ENCODE peak calls at places on chromosomes 2 and 18, in seven cellular contexts. I is Karpas-422, T is sigmoid colon, J is mesendoderm, Z is GM23248, U is lower lobe of right lung, H is kidney. B is an unnamed sample.

GRCh38 chr18:48445540-48445939 is 36.4 kb upstream of the ZBTB7C start:
- DNase-seq in I (peak; percentile 92), T (peak; percentile 77), J (peak; percentile 89), Z (peak; percentile 89), U (peak; percentile 80), H (no peak), B (peak; percentile 85)

GRCh38 chr2:207930747-207931146 is 94.6 kb downstream of the PLEKHM3 start:
- DNase-seq in I (no peak), T (peak; percentile 73), J (no peak), Z (no peak), U (peak; percentile 52), H (no peak), B (no peak)

GRCh38 chr2:174972924-174973323 is 32.3 kb downstream of the CHN1 start:
- DNase-seq in I (no peak), T (no peak), J (no peak), Z (peak; percentile 77), U (no peak), H (no peak), B (no peak)

GRCh38 chr2:86035371-86035882 is 70.3 kb downstream of the POLR1A start:
- DNase-seq in I (no peak), T (peak; percentile 60), J (no peak), Z (no peak), U (no peak), H (peak; percentile 72), B (no peak)

GRCh38 chr2:157760949-157761348 is 115.2 kb downstream of the ACVR1 start:
- DNase-seq in I (no peak), T (no peak), J (peak; percentile 47), Z (no peak), U (no peak), H (no peak), B (peak; percentile 13)

GRCh38 chr2:224098473-224098872 is 59.4 kb upstream of the SERPINE2 start:
- DNase-seq in I (no peak), T (no peak), J (no peak), Z (no peak), U (no peak), H (no peak), B (no peak)

GRCh38 chr2:72827999-72828646 is 2.3 kb upstream of the EXOC6B start:
- DNase-seq in I (no peak), T (no peak), J (peak; percentile 43), Z (peak; percentile 28), U (no peak), H (no peak), B (no peak)

GRCh38 chr18:57621252-57621607 is 406 bp downstream of the NARS1 start:
- DNase-seq in I (peak; percentile 62), T (no peak), J (no peak), Z (peak; percentile 52), U (no peak), H (no peak), B (no peak)

GRCh38 chr2:190849774-190850173 is 30.8 kb upstream of the GLS start:
- DNase-seq in I (peak; percentile 4), T (no peak), J (no peak), Z (peak; percentile 93), U (no peak), H (no peak), B (no peak)

GRCh38 chr18:79921984-79922965 is 29.2 kb downstream of the SLC66A2 start:
- DNase-seq in I (peak; percentile 50), T (peak; percentile 22), J (no peak), Z (no peak), U (peak; percentile 18), H (peak; percentile 62), B (no peak)

GRCh38 chr2:71824436-71824835 is 323.2 kb downstream of the CYP26B1 start:
- DNase-seq in I (no peak), T (no peak), J (no peak), Z (no peak), U (no peak), H (no peak), B (no peak)

GRCh38 chr18:54626779-54627178 is 35.7 kb downstream of the DYNAP start:
- DNase-seq in I (no peak), T (no peak), J (no peak), Z (no peak), U (no peak), H (no peak), B (no peak)

GRCh38 chr2:50606860-50607259 is 425.1 kb downstream of the NRXN1 start:
- DNase-seq in I (no peak), T (no peak), J (no peak), Z (peak; percentile 1), U (no peak), H (no peak), B (no peak)

GRCh38 chr2:47686018-47686417 is 96.9 kb upstream of the MSH6 start:
- DNase-seq in I (no peak), T (no peak), J (no peak), Z (no peak), U (no peak), H (no peak), B (no peak)

GRCh38 chr2:15718103-15718943 is 126.7 kb downstream of the DDX1 start:
- DNase-seq in I (no peak), T (no peak), J (no peak), Z (no peak), U (no peak), H (no peak), B (no peak)

GRCh38 chr2:176540995-176541394 is 271.8 kb downstream of the MTX2 start:
- DNase-seq in I (no peak), T (no peak), J (no peak), Z (no peak), U (no peak), H (no peak), B (no peak)

GRCh38 chr2:43634604-43635306 is 2.3 kb upstream of the PLEKHH2 start:
- DNase-seq in I (no peak), T (no peak), J (no peak), Z (peak; percentile 83), U (no peak), H (no peak), B (no peak)

GRCh38 chr2:9139491-9140443 is 66.8 kb upstream of the ASAP2 start:
- DNase-seq in I (peak; percentile 84), T (peak; percentile 81), J (peak; percentile 77), Z (peak; percentile 72), U (peak; percentile 84), H (peak; percentile 86), B (peak; percentile 75)

GRCh38 chr2:9138507-9139085 is 68.0 kb upstream of the ASAP2 start:
- DNase-seq in I (no peak), T (peak; percentile 53), J (peak; percentile 86), Z (no peak), U (no peak), H (peak; percentile 44), B (peak; percentile 37)

GRCh38 chr2:9135804-9136558 is 70.6 kb upstream of the ASAP2 start:
- DNase-seq in I (no peak), T (peak; percentile 50), J (no peak), Z (peak; percentile 51), U (no peak), H (peak; percentile 54), B (no peak)

GRCh38 chr2:9140570-9141378 is 65.8 kb upstream of the ASAP2 start:
- DNase-seq in I (peak; percentile 50), T (peak; percentile 22), J (peak; percentile 65), Z (peak; percentile 78), U (no peak), H (peak; percentile 37), B (peak; percentile 68)

DNA sequence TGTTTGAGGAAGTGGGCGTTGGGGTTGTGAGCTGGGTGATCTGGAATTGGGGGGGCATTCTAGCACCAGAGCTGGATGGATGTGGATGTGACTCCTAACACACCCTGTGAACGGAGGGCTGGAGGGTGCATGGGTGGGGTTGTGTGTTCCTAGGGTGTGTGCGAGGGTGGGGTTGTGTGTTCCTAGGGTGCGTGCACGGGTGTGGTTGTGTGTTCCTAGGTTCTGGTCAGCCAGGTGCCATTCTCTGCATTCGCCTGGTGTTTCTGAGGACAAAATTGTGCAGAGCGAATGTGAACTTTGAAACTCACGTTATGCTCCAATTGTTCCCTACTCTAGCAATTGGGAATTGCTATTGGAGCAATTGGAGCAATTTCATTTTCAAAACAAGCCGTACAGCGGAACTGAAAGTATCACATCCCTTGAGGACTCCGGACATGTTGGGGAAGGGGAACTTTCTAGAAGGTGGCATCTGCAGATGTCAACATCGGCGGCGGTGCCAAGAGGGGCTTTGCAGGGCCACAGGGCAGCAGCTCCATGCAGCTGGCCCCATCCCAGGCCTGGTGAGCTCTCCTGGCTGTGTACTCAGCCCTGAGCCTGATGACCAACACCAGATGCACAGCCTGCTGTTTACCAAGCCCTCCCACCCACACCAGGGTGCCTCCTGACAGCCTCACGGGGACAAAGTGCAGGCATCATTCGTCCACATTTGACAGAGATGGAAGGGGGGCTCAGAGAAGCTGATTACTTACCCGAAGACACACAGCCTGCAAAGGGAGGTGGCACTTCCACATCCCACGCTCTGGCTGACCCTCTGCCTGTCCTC is 69.4 kb upstream of the ASAP2 start:
- DNase-seq in I (no peak), T (peak; percentile 60), J (no peak), Z (no peak), U (no peak), H (peak; percentile 54), B (no peak)
- H3K4me3 ChIP-seq in I (no peak overlapping the region), T (no peak overlapping the region), J (no peak overlapping the region), Z (no peak overlapping the region), U (no peak overlapping the region), H (no peak overlapping the region), B (no peak overlapping the region)

GRCh38 chr2:25982968-25983280 is 627 bp upstream of the KIF3C start:
- DNase-seq in I (no peak), T (no peak), J (no peak), Z (no peak), U (no peak), H (no peak), B (no peak)
- H3K4me3 ChIP-seq in I (peak overlapping the region; percentile 62), T (peak overlapping the region; percentile 95), J (peak overlapping the region; percentile 28), Z (peak overlapping the region; percentile 96), U (peak overlapping the region; percentile 87), H (peak overlapping the region; percentile 60), B (no peak overlapping the region)

GRCh38 chr2:23503682-23504081 is 118.7 kb downstream of the KLHL29 start:
- DNase-seq in I (no peak), T (no peak), J (no peak), Z (no peak), U (peak; percentile 18), H (peak; percentile 19), B (no peak)
- H3K4me3 ChIP-seq in I (no peak overlapping the region), T (no peak overlapping the region), J (no peak overlapping the region), Z (no peak overlapping the region), U (no peak overlapping the region), H (no peak overlapping the region), B (no peak overlapping the region)

GRCh38 chr2:142586693-142587432 is 290.6 kb upstream of the KYNU start:
- DNase-seq in I (peak; percentile 40), T (no peak), J (no peak), Z (no peak), U (no peak), H (peak; percentile 22), B (peak; percentile 37)

GRCh38 chr2:142592171-142592570 is 285.3 kb upstream of the KYNU start:
- DNase-seq in I (no peak), T (no peak), J (no peak), Z (no peak), U (no peak), H (no peak), B (no peak)

GRCh38 chr2:142585785-142586184 is 291.7 kb upstream of the KYNU start:
- DNase-seq in I (no peak), T (no peak), J (no peak), Z (no peak), U (no peak), H (no peak), B (peak; percentile 13)

GRCh38 chr2:142591408-142591807 is 286.1 kb upstream of the KYNU start:
- DNase-seq in I (no peak), T (no peak), J (no peak), Z (no peak), U (no peak), H (no peak), B (no peak)

DNA sequence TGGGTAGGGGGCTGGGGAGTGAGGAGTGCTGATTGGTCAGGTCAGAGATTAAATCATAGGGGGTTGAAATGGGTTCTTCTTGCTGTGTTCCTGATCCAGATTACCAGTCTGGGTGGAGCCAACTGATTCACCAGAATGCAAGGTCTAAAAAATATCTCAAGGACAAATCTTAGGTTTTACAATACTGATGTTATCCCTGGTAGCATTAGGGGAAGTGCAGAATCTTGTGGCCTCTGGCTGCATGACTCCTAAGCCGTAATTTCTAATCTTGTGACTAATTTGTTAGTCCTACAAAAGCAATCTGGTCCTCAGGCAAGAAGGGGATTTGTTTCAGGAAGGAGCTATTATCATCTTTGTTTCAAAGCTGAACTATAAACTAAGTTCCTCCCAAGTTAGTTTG is 289.2 kb upstream of the KYNU start:
- DNase-seq in I (no peak), T (no peak), J (no peak), Z (no peak), U (no peak), H (no peak), B (no peak)
- H3K4me3 ChIP-seq in I (no peak overlapping the region), T (no peak overlapping the region), J (no peak overlapping the region), Z (no peak overlapping the region), U (no peak overlapping the region), H (no peak overlapping the region), B (no peak overlapping the region)

B was measured in NB4.